ENCODE peak calls at places on chromosomes 4 and X, in four cellular contexts. H is A549, C is HL-60, P is K562. W is an unnamed sample.

GRCh38 chr4:101050836-101051205 is 296.5 kb downstream of the PPP3CA start:
- DNase-seq in P (no peak), H (no peak), C (no peak), W (no peak)

GRCh38 chr4:1360423-1361283 is 13.6 kb downstream of the UVSSA start:
- DNase-seq in H (no peak), P (no peak), C (no peak), W (no peak)

GRCh38 chr4:123856689-123857545 is 460.3 kb downstream of the SPRY1 start:
- DNase-seq in P (no peak), C (no peak), H (peak), W (peak)

GRCh38 chr4:40247350-40247749 is 50.5 kb downstream of the RHOH start:
- DNase-seq in H (no peak), C (peak), P (no peak), W (no peak)

GRCh38 chrX:122972604-122973003 is 211.5 kb upstream of the GRIA3 start:
- DNase-seq in P (no peak), C (no peak), H (no peak), W (no peak)

GRCh38 chrX:152898442-152898841 is 575 bp downstream of the ZNF185 start:
- DNase-seq in P (no peak), H (no peak), C (no peak), W (no peak)

GRCh38 chr4:145320269-145320668 is 139.9 kb upstream of the OTUD4 start:
- DNase-seq in H (no peak), P (no peak), C (no peak), W (no peak)

GRCh38 chr4:89152972-89153371 is 41.6 kb downstream of the TIGD2 start:
- DNase-seq in H (no peak), C (no peak), P (no peak), W (no peak)

GRCh38 chrX:24526616-24527015 is 61.5 kb downstream of the PDK3 start:
- DNase-seq in H (no peak), C (no peak), P (no peak), W (no peak)

GRCh38 chr4:98653006-98653405 is 5.4 kb downstream of the TSPAN5 start:
- DNase-seq in H (no peak), P (no peak), C (no peak), W (no peak)

GRCh38 chrX:6968231-6968630 is 179.3 kb upstream of the STS start:
- DNase-seq in H (no peak), C (no peak), P (no peak), W (no peak)

GRCh38 chr4:27003602-27004238 is 143.1 kb downstream of the STIM2 start:
- DNase-seq in C (no peak), H (no peak), P (no peak), W (no peak)

GRCh38 chr4:175109933-175110332 is 191.8 kb downstream of the ADAM29 start:
- DNase-seq in C (peak), H (no peak), P (peak), W (no peak)

GRCh38 chr4:154741877-154742851 is 1.6 kb upstream of the LRAT start:
- DNase-seq in H (no peak), C (no peak), P (no peak), W (no peak)

GRCh38 chrX:39816871-39817731 is 280.7 kb downstream of the BCOR start:
- DNase-seq in C (no peak), H (no peak), P (peak), W (no peak)

GRCh38 chrX:55450259-55450658 is 1.7 kb upstream of the MAGEH1 start:
- DNase-seq in P (peak), C (no peak), H (no peak), W (no peak)

GRCh38 chrX:154355776-154356140 is 18.7 kb downstream of the FLNA start:
- DNase-seq in C (no peak), P (no peak), H (no peak), W (no peak)

GRCh38 chrX:151225843-151226242 is 49.5 kb downstream of the GPR50 start:
- DNase-seq in C (no peak), H (no peak), P (no peak), W (no peak)

GRCh38 chr4:8821151-8821950 is 50.3 kb downstream of the HMX1 start:
- DNase-seq in P (no peak), C (no peak), H (no peak), W (no peak)

GRCh38 chrX:73289039-73289438 is 74.4 kb upstream of the NAP1L2 start:
- DNase-seq in H (no peak), C (no peak), P (no peak), W (no peak)

GRCh38 chr4:164572877-164573279 is 181.1 kb upstream of the SMIM31 start:
- DNase-seq in P (no peak), C (no peak), H (no peak), W (no peak)

GRCh38 chr4:17447056-17447455 is 64.8 kb downstream of the QDPR start:
- DNase-seq in P (no peak), H (no peak), C (no peak), W (no peak)

GRCh38 chr4:150950657-150951056 is 64.4 kb downstream of the LRBA start:
- DNase-seq in C (no peak), H (no peak), P (peak), W (no peak)

GRCh38 chr4:111198426-111198825 is 575.5 kb upstream of the PITX2 start:
- DNase-seq in P (no peak), H (no peak), C (no peak), W (no peak)

GRCh38 chr4:186449954-186450353 is 105.4 kb downstream of the MTNR1A start:
- DNase-seq in P (no peak), H (no peak), C (no peak), W (no peak)

GRCh38 chrX:30147996-30148643 is 67.2 kb upstream of the MAGEB2 start:
- DNase-seq in H (no peak), P (no peak), C (no peak), W (no peak)

GRCh38 chr4:76270776-76271175 is 19.3 kb downstream of the FAM47E start:
- DNase-seq in C (no peak), P (no peak), H (no peak), W (no peak)
- TF ChIP-seq CTCF in C (no peak), P (no peak), H (no peak), W (no peak)

GRCh38 chr4:126306152-126306869 is 991.6 kb downstream of the FAT4 start:
- DNase-seq in H (no peak), P (no peak), C (no peak), W (no peak)
- H3K4me3 ChIP-seq in H (no peak), P (no peak), C (no peak), W (no peak)

DNA sequence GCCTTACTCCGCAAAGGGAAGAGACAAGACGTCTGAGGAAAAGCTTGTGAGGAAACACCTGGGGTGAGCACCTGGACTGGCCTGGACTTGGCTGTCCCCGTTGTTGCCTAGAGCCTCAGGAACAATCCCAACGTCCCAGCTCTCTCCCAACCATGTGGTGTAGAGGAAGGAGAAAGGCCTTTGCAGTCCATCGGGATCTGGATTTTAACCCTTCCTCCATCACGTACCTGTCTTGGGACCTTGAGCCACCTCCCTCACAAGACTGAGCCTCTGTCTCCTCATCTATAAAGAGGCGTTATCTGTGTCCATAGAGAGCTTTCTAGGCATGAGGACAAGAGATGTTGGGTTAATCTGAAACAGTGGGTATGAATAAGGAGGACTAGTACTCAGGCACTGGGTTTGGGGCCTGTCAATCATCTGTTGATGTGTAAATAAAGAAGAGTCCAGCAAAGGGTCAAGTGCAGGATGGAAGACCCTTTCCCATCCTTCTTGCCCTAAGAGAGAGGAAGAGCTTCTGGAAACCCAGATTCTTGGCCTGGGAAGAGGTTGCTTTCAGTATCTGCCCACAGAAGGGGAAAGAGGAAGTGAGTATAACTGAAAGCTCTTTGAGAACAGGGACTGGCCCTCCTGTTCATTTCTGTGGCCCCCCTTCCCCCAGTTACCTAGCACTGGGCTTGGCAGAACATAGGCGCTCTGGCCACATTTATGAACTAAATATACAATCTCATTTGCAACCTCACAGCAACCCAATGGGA is 137.1 kb downstream of the PJA1 start:
- DNase-seq in C (peak), P (no peak), H (no peak), W (no peak)
- TF ChIP-seq REST in C (no peak), P (no peak), H (no peak), W (no peak)

DNA sequence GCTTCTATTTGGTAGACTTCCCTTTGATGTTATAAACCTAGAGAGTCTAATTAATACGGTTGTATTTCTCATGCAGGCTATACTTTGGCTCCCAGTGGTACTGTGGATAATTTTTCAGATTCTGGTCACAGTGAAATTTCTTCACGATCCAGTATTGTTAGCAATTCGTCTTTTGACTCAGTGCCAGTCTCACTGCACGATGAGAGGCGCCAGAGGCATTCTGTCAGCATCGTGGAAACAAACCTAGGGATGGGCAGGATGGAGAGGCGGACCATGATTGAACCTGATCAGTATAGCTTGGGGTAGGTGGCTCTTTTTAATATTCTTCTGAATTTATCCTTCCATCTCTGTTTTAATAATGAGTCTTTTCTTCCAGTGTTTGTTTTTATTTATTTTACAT is 249.7 kb downstream of the RAPGEF2 start:
- DNase-seq in H (no peak), C (no peak), P (no peak), W (no peak)
- TF ChIP-seq CTCF in H (no peak), C (no peak), P (no peak), W (no peak)

GRCh38 chrX:102651242-102651967 is at the start of gene GPRASP1:
- DNase-seq in H (no peak), P (no peak), C (no peak), W (no peak)

GRCh38 chrX:102654696-102655095 is 3.4 kb downstream of the GPRASP1 start:
- DNase-seq in C (no peak), H (no peak), P (no peak), W (no peak)

GRCh38 chrX:102651968-102652744 is 873 bp downstream of the GPRASP1 start:
- DNase-seq in C (no peak), P (no peak), H (peak), W (no peak)

GRCh38 chrX:102650903-102651241 is 411 bp upstream of the GPRASP1 start:
- DNase-seq in C (no peak), P (no peak), H (no peak), W (no peak)
- H3K4me3 ChIP-seq in C (no peak), P (no peak), H (peak), W (peak)

DNA sequence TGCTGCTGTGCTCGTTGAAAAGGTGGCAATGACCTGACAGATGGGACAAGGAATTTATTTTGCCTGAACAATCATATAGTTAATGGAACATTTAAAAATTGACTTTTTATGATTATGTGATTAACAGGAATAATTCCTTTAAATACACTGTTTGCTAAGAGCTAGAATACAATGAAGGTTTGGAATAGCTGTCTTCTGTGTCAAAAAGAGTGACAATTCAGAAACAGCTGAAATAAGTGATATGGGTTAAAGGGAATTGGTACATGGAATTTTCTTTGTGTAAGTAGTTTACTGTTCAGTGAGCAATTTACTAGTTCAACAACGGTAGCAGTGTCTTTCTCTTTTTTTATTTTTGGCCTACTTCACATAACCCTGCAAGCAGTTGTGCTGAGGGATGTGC is 1083.5 kb upstream of the GRID2 start:
- DNase-seq in H (no peak), P (no peak), C (no peak), W (no peak)
- TF ChIP-seq REST in H (no peak), P (no peak), C (no peak), W (no peak)

GRCh38 chr4:22607382-22607781 is 85.4 kb upstream of the GBA3 start:
- DNase-seq in P (peak), C (peak), H (peak), W (no peak)
- TF ChIP-seq CTCF in P (no peak), C (peak), H (no peak), W (peak)

W was measured in Panc1.